ENCODE peak calls at places on chromosomes 6 and 20, in ten cellular contexts. M is lower lobe of right lung, B is glomerular endothelial cell, P is iPS-NIHi11, V is fibroblast of the conjunctiva, K is EL, Z is NCI-H2107, L is HTR-8/SVneo, E is iris pigment epithelial cell, C is body of pancreas. J is an unnamed sample.

GRCh38 chr6:5214570-5215052 is 46.1 kb downstream of the LYRM4 start:
- DNase-seq in M (no peak), B (no peak), P (peak; percentile 65), V (no peak), K (peak; percentile 22), Z (no peak), L (peak; percentile 17), E (peak; percentile 58), C (peak; percentile 14), J (peak; percentile 38)

GRCh38 chr6:11428895-11429294 is 108.7 kb upstream of the TMEM170B start:
- DNase-seq in M (no peak), B (no peak), P (no peak), V (no peak), K (peak; percentile 96), Z (no peak), L (peak; percentile 40), E (peak; percentile 99), C (no peak), J (peak; percentile 53)

GRCh38 chr6:130503146-130503545 is 137.3 kb downstream of the TMEM200A start:
- DNase-seq in M (no peak), B (no peak), P (no peak), V (peak; percentile 92), K (peak; percentile 17), Z (no peak), L (no peak), E (peak; percentile 83), C (no peak), J (peak; percentile 45)

GRCh38 chr20:35610833-35611427 is 4.7 kb upstream of the SPAG4 start:
- DNase-seq in M (no peak), B (no peak), P (no peak), V (no peak), K (no peak), Z (no peak), L (no peak), E (peak; percentile 28), C (no peak), J (no peak)

GRCh38 chr6:89368107-89368506 is 15.6 kb upstream of the UBE2J1 start:
- DNase-seq in M (peak; percentile 53), B (no peak), P (peak; percentile 66), V (peak; percentile 33), K (peak; percentile 52), Z (no peak), L (no peak), E (peak; percentile 53), C (peak; percentile 69), J (peak; percentile 68)

GRCh38 chr6:138545621-138545980 is 46.3 kb upstream of the NHSL1 start:
- DNase-seq in M (peak; percentile 75), B (no peak), P (peak; percentile 80), V (peak; percentile 79), K (no peak), Z (no peak), L (no peak), E (peak; percentile 73), C (peak; percentile 23), J (no peak)

GRCh38 chr6:53464942-53465460 is 79.9 kb downstream of the GCLC start:
- DNase-seq in M (peak; percentile 86), B (no peak), P (no peak), V (peak; percentile 51), K (peak; percentile 50), Z (no peak), L (no peak), E (peak; percentile 37), C (peak; percentile 16), J (peak; percentile 95)

GRCh38 chr6:109790131-109790530 is 99.0 kb downstream of the FIG4 start:
- DNase-seq in M (no peak), B (no peak), P (no peak), V (no peak), K (peak; percentile 83), Z (no peak), L (peak; percentile 22), E (peak; percentile 62), C (no peak), J (no peak)

GRCh38 chr6:79375635-79376425 is 141.3 kb upstream of the HMGN3 start:
- DNase-seq in M (no peak), B (no peak), P (no peak), V (no peak), K (no peak), Z (no peak), L (no peak), E (no peak), C (no peak), J (no peak)

GRCh38 chr6:157089851-157090250 is 233.5 kb downstream of the TMEM242 start:
- DNase-seq in M (no peak), B (no peak), P (no peak), V (no peak), K (no peak), Z (no peak), L (no peak), E (no peak), C (no peak), J (no peak)

GRCh38 chr6:104575536-104575935 is 284.2 kb downstream of the HACE1 start:
- DNase-seq in M (no peak), B (no peak), P (no peak), V (no peak), K (no peak), Z (no peak), L (no peak), E (no peak), C (no peak), J (no peak)

GRCh38 chr20:32463642-32464400 is 105.7 kb downstream of the ASXL1 start:
- DNase-seq in M (no peak), B (no peak), P (peak; percentile 46), V (no peak), K (no peak), Z (no peak), L (no peak), E (no peak), C (peak; percentile 70), J (no peak)

GRCh38 chr20:47818996-47819609 is 33.8 kb upstream of the SULF2 start:
- DNase-seq in M (no peak), B (no peak), P (no peak), V (no peak), K (no peak), Z (no peak), L (no peak), E (no peak), C (no peak), J (no peak)

GRCh38 chr20:137668-138131 is 4.7 kb upstream of the DEFB126 start:
- DNase-seq in M (no peak), B (no peak), P (no peak), V (no peak), K (peak; percentile 6), Z (no peak), L (no peak), E (no peak), C (no peak), J (no peak)

GRCh38 chr20:47392015-47392720 is 35.7 kb upstream of the ZMYND8 start:
- DNase-seq in M (no peak), B (peak; percentile 72), P (peak; percentile 41), V (peak; percentile 91), K (peak; percentile 98), Z (no peak), L (peak; percentile 93), E (peak; percentile 97), C (no peak), J (peak; percentile 97)

GRCh38 chr6:88166493-88166900 is 350 bp upstream of the CNR1 start:
- DNase-seq in M (peak; percentile 51), B (no peak), P (peak; percentile 66), V (no peak), K (no peak), Z (no peak), L (no peak), E (no peak), C (no peak), J (no peak)

GRCh38 chr20:52434453-52434852 is 242.9 kb upstream of the ZFP64 start:
- DNase-seq in M (no peak), B (no peak), P (no peak), V (no peak), K (no peak), Z (no peak), L (no peak), E (no peak), C (no peak), J (no peak)

GRCh38 chr6:43205849-43206248 is 23.4 kb downstream of the DNPH1 start:
- DNase-seq in M (no peak), B (no peak), P (no peak), V (no peak), K (no peak), Z (no peak), L (no peak), E (no peak), C (no peak), J (no peak)

GRCh38 chr6:146419576-146419975 is 124.1 kb upstream of the RAB32 start:
- DNase-seq in M (no peak), B (no peak), P (no peak), V (no peak), K (no peak), Z (no peak), L (no peak), E (no peak), C (no peak), J (no peak)

GRCh38 chr20:49478266-49478665 is 4.2 kb downstream of the KCNB1 start:
- DNase-seq in M (no peak), B (no peak), P (no peak), V (no peak), K (no peak), Z (no peak), L (no peak), E (no peak), C (no peak), J (no peak)

GRCh38 chr6:12476484-12476883 is 186.3 kb downstream of the EDN1 start:
- DNase-seq in M (no peak), B (no peak), P (no peak), V (no peak), K (no peak), Z (no peak), L (no peak), E (no peak), C (no peak), J (no peak)

J was measured in MCF 10A.